ENCODE peak calls at places on chromosome 16, in four cellular contexts. One of them, this sample, is unnamed.
A peak's percentile ranks its signal among the peaks of the same experiment; 100 is the strongest.

GRCh38 chr16:67399749-67400704 is 6.7 kb upstream of the TPPP3 start:
- DNase-seq in body of pancreas: peak; percentile 42
- DNase-seq in neuronal stem cell: no peak
- DNase-seq in left lung: no peak
- DNase-seq in this sample: peak; percentile 86

GRCh38 chr16:19573997-19574396 is 18.5 kb downstream of the VPS35L start:
- DNase-seq in body of pancreas: no peak
- DNase-seq in neuronal stem cell: no peak
- DNase-seq in left lung: no peak
- DNase-seq in this sample: no peak

GRCh38 chr16:66618588-66618987 is 14.1 kb downstream of the CMTM3 start:
- DNase-seq in body of pancreas: no peak
- DNase-seq in left lung: peak; percentile 79
- DNase-seq in neuronal stem cell: no peak
- DNase-seq in this sample: no peak

GRCh38 chr16:87844374-87844733 is 25.0 kb downstream of the SLC7A5 start:
- DNase-seq in body of pancreas: no peak
- DNase-seq in neuronal stem cell: no peak
- DNase-seq in left lung: no peak
- DNase-seq in this sample: no peak

GRCh38 chr16:66515543-66516171 is 34.3 kb downstream of the TK2 start:
- DNase-seq in neuronal stem cell: no peak
- DNase-seq in left lung: peak; percentile 69
- DNase-seq in body of pancreas: no peak
- DNase-seq in this sample: peak; percentile 46

GRCh38 chr16:81650982-81651562 is 128.0 kb upstream of the PLCG2 start:
- DNase-seq in neuronal stem cell: peak; percentile 48
- DNase-seq in left lung: no peak
- DNase-seq in body of pancreas: peak; percentile 57
- DNase-seq in this sample: peak; percentile 75

GRCh38 chr16:66324785-66325184 is 41.7 kb upstream of the CDH5 start:
- DNase-seq in left lung: no peak
- DNase-seq in neuronal stem cell: no peak
- DNase-seq in body of pancreas: no peak
- DNase-seq in this sample: peak; percentile 62

GRCh38 chr16:23407436-23408125 is 45.4 kb downstream of the COG7 start:
- DNase-seq in left lung: no peak
- DNase-seq in body of pancreas: no peak
- DNase-seq in neuronal stem cell: no peak
- DNase-seq in this sample: no peak

GRCh38 chr16:660459-661183 is 7.3 kb upstream of the RHOT2 start:
- DNase-seq in neuronal stem cell: peak; percentile 86
- DNase-seq in body of pancreas: peak; percentile 99
- DNase-seq in left lung: peak; percentile 95
- DNase-seq in this sample: peak; percentile 59

GRCh38 chr16:49574826-49575225 is 201.2 kb downstream of the C16orf78 start:
- DNase-seq in neuronal stem cell: no peak
- DNase-seq in left lung: no peak
- DNase-seq in body of pancreas: no peak
- DNase-seq in this sample: no peak

GRCh38 chr16:87835882-87836331 is 33.4 kb downstream of the SLC7A5 start:
- DNase-seq in left lung: peak; percentile 60
- DNase-seq in neuronal stem cell: no peak
- DNase-seq in body of pancreas: no peak
- DNase-seq in this sample: no peak

GRCh38 chr16:5073279-5073629 is 1.6 kb downstream of the ALG1 start:
- DNase-seq in left lung: no peak
- DNase-seq in neuronal stem cell: no peak
- DNase-seq in body of pancreas: no peak
- DNase-seq in this sample: no peak

GRCh38 chr16:65745-66144 is 6.7 kb downstream of the RHBDF1 start:
- DNase-seq in body of pancreas: peak; percentile 87
- DNase-seq in left lung: peak; percentile 94
- DNase-seq in neuronal stem cell: peak; percentile 64
- DNase-seq in this sample: peak; percentile 86

GRCh38 chr16:4240624-4241023 is 1.3 kb downstream of the SRL start:
- DNase-seq in neuronal stem cell: no peak
- DNase-seq in body of pancreas: no peak
- DNase-seq in left lung: no peak
- DNase-seq in this sample: peak; percentile 72

GRCh38 chr16:71340406-71340805 is 18.1 kb upstream of the CALB2 start:
- DNase-seq in body of pancreas: no peak
- DNase-seq in neuronal stem cell: no peak
- DNase-seq in left lung: no peak
- DNase-seq in this sample: no peak

GRCh38 chr16:5017678-5017969 is 16.1 kb downstream of the NAGPA start:
- DNase-seq in neuronal stem cell: no peak
- DNase-seq in left lung: no peak
- DNase-seq in body of pancreas: no peak
- DNase-seq in this sample: no peak

GRCh38 chr16:53220585-53220984 is 165.8 kb downstream of the CHD9 start:
- DNase-seq in left lung: no peak
- DNase-seq in neuronal stem cell: no peak
- DNase-seq in body of pancreas: no peak
- DNase-seq in this sample: peak; percentile 17

GRCh38 chr16:82456683-82457082 is 170.1 kb upstream of the CDH13 start:
- DNase-seq in left lung: no peak
- DNase-seq in neuronal stem cell: peak; percentile 48
- DNase-seq in body of pancreas: peak; percentile 61
- DNase-seq in this sample: peak; percentile 29

GRCh38 chr16:2987854-2988253 is 7.6 kb upstream of the PKMYT1 start:
- DNase-seq in neuronal stem cell: no peak
- DNase-seq in body of pancreas: no peak
- DNase-seq in left lung: no peak
- DNase-seq in this sample: peak; percentile 90

GRCh38 chr16:19113577-19114358 is at the start of gene ITPRIPL2:
- DNase-seq in neuronal stem cell: peak; percentile 48
- DNase-seq in body of pancreas: peak; percentile 88
- DNase-seq in left lung: peak; percentile 96
- DNase-seq in this sample: peak; percentile 59

GRCh38 chr16:77760800-77761199 is 27.6 kb upstream of the VAT1L start:
- DNase-seq in body of pancreas: no peak
- DNase-seq in neuronal stem cell: no peak
- DNase-seq in left lung: no peak
- DNase-seq in this sample: no peak

GRCh38 chr16:29126621-29127020 is 141.8 kb downstream of the LAT start:
- DNase-seq in left lung: no peak
- DNase-seq in neuronal stem cell: no peak
- DNase-seq in body of pancreas: no peak
- DNase-seq in this sample: no peak

GRCh38 chr16:87974190-87974589 is 23.0 kb downstream of the BANP start:
- DNase-seq in neuronal stem cell: no peak
- DNase-seq in body of pancreas: no peak
- DNase-seq in left lung: no peak
- DNase-seq in this sample: no peak

GRCh38 chr16:57409870-57410585 is 5.5 kb downstream of the CCL17 start:
- DNase-seq in left lung: no peak
- DNase-seq in body of pancreas: no peak
- DNase-seq in neuronal stem cell: no peak
- DNase-seq in this sample: peak; percentile 74

GRCh38 chr16:86570542-86571196 is 4.0 kb downstream of the FOXC2 start:
- DNase-seq in body of pancreas: no peak
- DNase-seq in neuronal stem cell: no peak
- DNase-seq in left lung: peak; percentile 21
- DNase-seq in this sample: no peak

GRCh38 chr16:50631249-50631984 is 49.7 kb downstream of the SNX20 start:
- DNase-seq in left lung: no peak
- DNase-seq in neuronal stem cell: no peak
- DNase-seq in body of pancreas: no peak
- DNase-seq in this sample: no peak

GRCh38 chr16:12228607-12229499 is 252.3 kb downstream of the SNX29 start:
- DNase-seq in body of pancreas: no peak
- DNase-seq in left lung: no peak
- DNase-seq in neuronal stem cell: peak; percentile 48
- DNase-seq in this sample: peak; percentile 62

GRCh38 chr16:13307255-13307654 is 405.9 kb downstream of the SHISA9 start:
- DNase-seq in neuronal stem cell: no peak
- DNase-seq in left lung: no peak
- DNase-seq in body of pancreas: no peak
- DNase-seq in this sample: peak; percentile 72

GRCh38 chr16:70512456-70512855 is 10.9 kb downstream of the COG4 start:
- DNase-seq in neuronal stem cell: no peak
- DNase-seq in left lung: no peak
- DNase-seq in body of pancreas: no peak
- DNase-seq in this sample: no peak

GRCh38 chr16:14111713-14112538 is 40.8 kb downstream of the MRTFB start:
- DNase-seq in neuronal stem cell: no peak
- DNase-seq in left lung: no peak
- DNase-seq in body of pancreas: peak; percentile 69
- DNase-seq in this sample: no peak

GRCh38 chr16:67713647-67714273 is 5.4 kb downstream of the GFOD2 start:
- DNase-seq in body of pancreas: no peak
- DNase-seq in left lung: no peak
- DNase-seq in neuronal stem cell: no peak
- DNase-seq in this sample: no peak

GRCh38 chr16:67202956-67203493 is 4.1 kb downstream of the ELMO3 start:
- DNase-seq in left lung: peak; percentile 76
- DNase-seq in neuronal stem cell: no peak
- DNase-seq in body of pancreas: no peak
- DNase-seq in this sample: no peak

GRCh38 chr16:75028544-75028943 is 29.7 kb downstream of the ZNRF1 start:
- DNase-seq in body of pancreas: no peak
- DNase-seq in left lung: no peak
- DNase-seq in neuronal stem cell: no peak
- DNase-seq in this sample: no peak
- H3K4me1 ChIP-seq in body of pancreas: no peaks in the 10 kb centered on the region
- H3K4me1 ChIP-seq in left lung: peaks cover 37% of the 10 kb centered on the region
- H3K4me1 ChIP-seq in neuronal stem cell: no peaks in the 10 kb centered on the region
- H3K4me1 ChIP-seq in this sample: no peaks in the 10 kb centered on the region

DNA sequence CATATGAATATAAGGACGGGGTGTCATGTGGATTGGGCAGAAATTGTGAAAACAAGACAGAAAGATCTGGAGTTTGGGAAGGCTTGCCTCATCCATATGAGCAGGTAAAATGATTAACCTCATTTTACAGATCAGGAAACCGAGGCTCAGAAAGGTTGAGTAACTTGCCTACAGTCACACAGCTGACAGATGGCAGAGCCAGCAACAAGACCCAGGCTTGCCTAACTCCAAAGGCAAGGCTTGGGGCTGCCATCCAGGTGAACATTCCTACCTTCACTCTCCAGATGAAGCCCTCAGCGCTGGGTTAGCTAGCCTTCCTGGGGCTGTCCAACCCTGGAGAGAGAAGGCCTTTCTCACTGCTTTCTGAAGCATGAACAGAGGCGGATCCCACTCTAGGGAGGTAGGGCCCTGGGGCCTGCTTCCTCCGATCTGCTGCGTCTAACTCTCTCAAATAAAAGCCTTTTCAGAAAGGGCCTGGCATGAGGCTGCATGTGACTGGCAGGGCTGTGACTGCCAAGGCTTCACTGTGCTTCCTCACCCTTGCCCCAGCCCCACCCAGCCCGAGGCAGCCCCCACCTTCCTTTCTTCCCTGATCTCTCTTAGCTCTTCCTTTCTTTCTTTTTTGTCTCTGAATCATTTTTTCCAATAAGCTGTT is 107.8 kb downstream of the GNAO1 start:
- DNase-seq in body of pancreas: no peak
- DNase-seq in neuronal stem cell: no peak
- DNase-seq in left lung: no peak
- DNase-seq in this sample: no peak
- H3K4me1 ChIP-seq in body of pancreas: no peaks in the 10 kb centered on the region
- H3K4me1 ChIP-seq in neuronal stem cell: peaks cover 56% of the 10 kb centered on the region
- H3K4me1 ChIP-seq in left lung: no peaks in the 10 kb centered on the region
- H3K4me1 ChIP-seq in this sample: no peaks in the 10 kb centered on the region

GRCh38 chr16:84726079-84726669 is 26.4 kb downstream of the USP10 start:
- DNase-seq in neuronal stem cell: peak; percentile 80
- DNase-seq in body of pancreas: peak; percentile 86
- DNase-seq in left lung: peak; percentile 96
- DNase-seq in this sample: peak; percentile 53

GRCh38 chr16:84729716-84730320 is 30.0 kb downstream of the USP10 start:
- DNase-seq in left lung: no peak
- DNase-seq in neuronal stem cell: no peak
- DNase-seq in body of pancreas: no peak
- DNase-seq in this sample: no peak

GRCh38 chr16:84730406-84731106 is 30.8 kb downstream of the USP10 start:
- DNase-seq in neuronal stem cell: no peak
- DNase-seq in left lung: no peak
- DNase-seq in body of pancreas: peak; percentile 63
- DNase-seq in this sample: peak; percentile 52

GRCh38 chr16:84726670-84727467 is 27.1 kb downstream of the USP10 start:
- DNase-seq in body of pancreas: no peak
- DNase-seq in left lung: no peak
- DNase-seq in neuronal stem cell: no peak
- DNase-seq in this sample: no peak

GRCh38 chr16:84728853-84729424 is 29.1 kb downstream of the USP10 start:
- DNase-seq in body of pancreas: no peak
- DNase-seq in neuronal stem cell: no peak
- DNase-seq in left lung: no peak
- DNase-seq in this sample: no peak
- H3K4me1 ChIP-seq in body of pancreas: peaks cover 49% of the 10 kb centered on the region
- H3K4me1 ChIP-seq in neuronal stem cell: peaks cover 41% of the 10 kb centered on the region
- H3K4me1 ChIP-seq in left lung: peaks cover 85% of the 10 kb centered on the region
- H3K4me1 ChIP-seq in this sample: peaks cover 16% of the 10 kb centered on the region

GRCh38 chr16:1721372-1721771 is 15.4 kb downstream of the MAPK8IP3 start:
- DNase-seq in left lung: peak; percentile 34
- DNase-seq in body of pancreas: no peak
- DNase-seq in neuronal stem cell: no peak
- DNase-seq in this sample: no peak
- H3K4me1 ChIP-seq in left lung: peaks cover 49% of the 10 kb centered on the region
- H3K4me1 ChIP-seq in body of pancreas: peaks cover 23% of the 10 kb centered on the region
- H3K4me1 ChIP-seq in neuronal stem cell: no peaks in the 10 kb centered on the region
- H3K4me1 ChIP-seq in this sample: peaks cover 16% of the 10 kb centered on the region

GRCh38 chr16:17358350-17358749 is 112.4 kb downstream of the XYLT1 start:
- DNase-seq in left lung: no peak
- DNase-seq in body of pancreas: no peak
- DNase-seq in neuronal stem cell: no peak
- DNase-seq in this sample: no peak
- H3K4me1 ChIP-seq in left lung: peaks cover 57% of the 10 kb centered on the region
- H3K4me1 ChIP-seq in body of pancreas: peaks cover 25% of the 10 kb centered on the region
- H3K4me1 ChIP-seq in neuronal stem cell: peaks cover 26% of the 10 kb centered on the region
- H3K4me1 ChIP-seq in this sample: no peaks in the 10 kb centered on the region

GRCh38 chr16:27403601-27403992 is 1.6 kb downstream of the IL21R start:
- DNase-seq in neuronal stem cell: no peak
- DNase-seq in left lung: no peak
- DNase-seq in body of pancreas: no peak
- DNase-seq in this sample: no peak
- H3K4me1 ChIP-seq in neuronal stem cell: peaks cover 7% of the 10 kb centered on the region
- H3K4me1 ChIP-seq in left lung: peaks cover 59% of the 10 kb centered on the region
- H3K4me1 ChIP-seq in body of pancreas: no peaks in the 10 kb centered on the region
- H3K4me1 ChIP-seq in this sample: peaks cover 29% of the 10 kb centered on the region

DNA sequence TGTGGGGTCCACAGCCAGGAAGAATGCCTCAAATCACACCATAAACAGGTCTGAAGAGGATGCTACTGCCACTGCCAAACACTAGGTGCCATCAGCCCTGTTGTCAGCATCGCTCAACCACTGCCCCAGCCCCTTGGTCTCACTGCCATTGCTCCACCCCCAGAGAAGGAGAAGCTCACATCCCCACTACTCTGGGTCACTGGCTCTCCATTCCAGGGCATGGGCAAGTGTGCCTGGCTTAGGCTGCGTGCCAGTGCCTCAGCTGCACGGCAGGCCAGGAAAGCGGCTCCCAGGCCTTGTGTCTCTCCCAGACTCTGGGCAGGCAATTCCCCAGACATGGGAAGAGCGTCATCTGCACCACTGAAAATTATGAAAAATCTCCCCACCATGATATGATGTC is 1.2 kb upstream of the IGSF6 start:
- DNase-seq in left lung: peak; percentile 76
- DNase-seq in neuronal stem cell: no peak
- DNase-seq in body of pancreas: peak; percentile 35
- DNase-seq in this sample: no peak
- H3K4me1 ChIP-seq in left lung: peaks cover 64% of the 10 kb centered on the region
- H3K4me1 ChIP-seq in neuronal stem cell: no peaks in the 10 kb centered on the region
- H3K4me1 ChIP-seq in body of pancreas: peaks cover 21% of the 10 kb centered on the region
- H3K4me1 ChIP-seq in this sample: no peaks in the 10 kb centered on the region

This sample was measured in SJCRH30.